ENCODE peak calls at places on chromosome 14, in six cellular contexts. A, G, S, Y, O and N are unnamed samples.
A peak's percentile ranks its signal among the peaks of the same experiment; 100 is the strongest.

GRCh38 chr14:71452535-71452934 is 479.7 kb upstream of the RGS6 start:
- DNase-seq in A (no peak), Y (no peak), S (no peak), O (no peak), G (no peak), N (no peak)

GRCh38 chr14:25121342-25122129 is 71.6 kb upstream of the STXBP6 start:
- DNase-seq in O (peak; percentile 21), S (no peak), Y (no peak), G (no peak), A (no peak), N (no peak)

GRCh38 chr14:24710403-24711063 is 76.5 kb upstream of the GZMB start:
- DNase-seq in O (peak; percentile 5), A (peak; percentile 52), Y (peak; percentile 44), S (peak; percentile 61), G (peak; percentile 82), N (peak; percentile 2)

GRCh38 chr14:24057867-24058259 is 6.1 kb downstream of the CARMIL3 start:
- DNase-seq in S (no peak), A (peak; percentile 9), G (no peak), Y (no peak), O (no peak), N (no peak)

GRCh38 chr14:89137514-89138163 is 279.4 kb downstream of the FOXN3 start:
- DNase-seq in Y (no peak), G (no peak), O (peak; percentile 82), A (peak; percentile 38), S (no peak), N (peak; percentile 81)

GRCh38 chr14:71758198-71758955 is 173.9 kb upstream of the RGS6 start:
- DNase-seq in G (no peak), Y (no peak), O (no peak), S (peak; percentile 25), A (no peak), N (no peak)

GRCh38 chr14:91281346-91281745 is 36.8 kb upstream of the GPR68 start:
- DNase-seq in S (no peak), A (no peak), Y (no peak), G (no peak), O (no peak), N (no peak)

GRCh38 chr14:69632154-69632553 is 20.8 kb downstream of the SUSD6 start:
- DNase-seq in Y (no peak), O (no peak), A (no peak), S (no peak), G (no peak), N (no peak)

GRCh38 chr14:82125963-82126362 is 592.3 kb upstream of the SEL1L start:
- DNase-seq in G (peak; percentile 74), O (no peak), A (peak; percentile 41), Y (no peak), S (no peak), N (no peak)

GRCh38 chr14:76330411-76331327 is 45.3 kb upstream of the ESRRB start:
- DNase-seq in S (no peak), O (no peak), Y (no peak), A (no peak), G (no peak), N (no peak)

GRCh38 chr14:38125484-38125912 is 82.2 kb upstream of the SSTR1 start:
- DNase-seq in A (peak; percentile 24), Y (no peak), S (peak; percentile 92), O (no peak), G (no peak), N (no peak)

GRCh38 chr14:103401223-103402214 is 16.3 kb downstream of the MARK3 start:
- DNase-seq in O (no peak), G (peak; percentile 40), Y (no peak), A (no peak), S (no peak), N (peak; percentile 71)

GRCh38 chr14:65359503-65359902 is 53.0 kb upstream of the FUT8 start:
- DNase-seq in O (no peak), G (no peak), Y (no peak), S (peak; percentile 48), A (no peak), N (no peak)

GRCh38 chr14:78123650-78124253 is 46.4 kb upstream of the NRXN3 start:
- DNase-seq in G (no peak), Y (no peak), A (no peak), O (no peak), S (no peak), N (no peak)

GRCh38 chr14:61749867-61750266 is 12.4 kb upstream of the SNAPC1 start:
- DNase-seq in G (no peak), S (no peak), O (no peak), Y (peak; percentile 44), A (no peak), N (no peak)

GRCh38 chr14:69375182-69375581 is 22.9 kb downstream of the ERH start:
- DNase-seq in O (no peak), S (no peak), G (no peak), Y (no peak), A (no peak), N (no peak)

GRCh38 chr14:104729835-104730181 is 5.8 kb downstream of the ADSS1 start:
- DNase-seq in G (no peak), S (no peak), Y (no peak), A (no peak), O (no peak), N (no peak)

GRCh38 chr14:104732355-104732804 is 8.4 kb downstream of the ADSS1 start:
- DNase-seq in A (peak; percentile 72), Y (peak; percentile 90), S (no peak), G (no peak), O (no peak), N (no peak)

GRCh38 chr14:104730504-104730903 is 6.5 kb downstream of the ADSS1 start:
- DNase-seq in O (no peak), S (no peak), G (no peak), Y (no peak), A (no peak), N (no peak)

GRCh38 chr14:104731925-104732294 is 7.9 kb downstream of the ADSS1 start:
- DNase-seq in G (no peak), O (no peak), S (no peak), Y (no peak), A (no peak), N (no peak)

GRCh38 chr14:104731249-104731924 is 7.4 kb downstream of the ADSS1 start:
- DNase-seq in Y (no peak), A (no peak), O (no peak), S (peak; percentile 25), G (no peak), N (no peak)
- H3K4me3 ChIP-seq in Y (no peak overlapping the region), A (no peak overlapping the region), O (no peak overlapping the region), S (no peak overlapping the region), G (no peak overlapping the region), N (no peak overlapping the region)

DNA sequence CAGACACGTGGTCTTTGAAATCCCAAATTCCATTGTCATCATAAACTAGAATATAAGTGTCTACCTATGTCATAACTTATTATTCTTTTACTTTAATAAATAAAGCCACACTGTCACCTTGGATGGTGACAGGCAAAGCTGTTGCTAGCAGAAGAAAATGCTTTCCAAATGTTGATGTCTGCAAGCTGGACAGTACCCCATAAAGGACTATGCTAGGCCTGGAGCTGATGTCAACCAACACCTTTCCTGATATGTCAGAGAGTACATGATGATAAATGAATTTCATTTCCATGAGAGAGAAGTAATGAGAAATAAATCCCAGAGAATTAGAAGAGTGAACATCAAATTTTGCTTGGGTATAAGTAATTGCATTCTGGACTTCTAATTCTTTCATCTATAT is 17.4 kb upstream of the SRP54 start:
- DNase-seq in S (no peak), O (no peak), G (no peak), Y (no peak), A (no peak), N (no peak)
- TF ChIP-seq CTCF in S (no peak), O (no peak), G (no peak), Y (no peak), A (no peak), N (no peak)

DNA sequence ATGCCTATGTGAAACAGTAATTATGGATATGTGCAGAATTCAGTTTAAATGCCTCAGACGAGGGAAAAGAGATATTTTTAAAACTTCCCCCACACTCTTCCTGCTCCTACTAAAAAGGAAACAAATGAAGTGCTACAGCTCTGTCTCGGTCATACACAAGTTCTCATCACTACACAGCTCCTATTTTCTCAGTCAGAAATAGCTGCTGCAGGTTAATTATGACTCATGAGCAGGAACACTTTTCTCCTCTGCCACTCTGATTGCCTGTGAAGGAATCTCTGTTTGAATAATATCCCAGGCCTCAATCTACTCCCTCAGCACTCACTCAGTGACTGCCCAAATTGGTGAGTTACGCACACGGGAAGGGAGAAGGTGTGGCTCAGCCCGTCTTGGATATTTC is 703.6 kb upstream of the FLRT2 start:
- DNase-seq in O (peak; percentile 18), S (no peak), A (no peak), Y (no peak), G (no peak), N (no peak)
- H3K4me3 ChIP-seq in O (no peak overlapping the region), S (no peak overlapping the region), A (no peak overlapping the region), Y (no peak overlapping the region), G (no peak overlapping the region), N (no peak overlapping the region)

DNA sequence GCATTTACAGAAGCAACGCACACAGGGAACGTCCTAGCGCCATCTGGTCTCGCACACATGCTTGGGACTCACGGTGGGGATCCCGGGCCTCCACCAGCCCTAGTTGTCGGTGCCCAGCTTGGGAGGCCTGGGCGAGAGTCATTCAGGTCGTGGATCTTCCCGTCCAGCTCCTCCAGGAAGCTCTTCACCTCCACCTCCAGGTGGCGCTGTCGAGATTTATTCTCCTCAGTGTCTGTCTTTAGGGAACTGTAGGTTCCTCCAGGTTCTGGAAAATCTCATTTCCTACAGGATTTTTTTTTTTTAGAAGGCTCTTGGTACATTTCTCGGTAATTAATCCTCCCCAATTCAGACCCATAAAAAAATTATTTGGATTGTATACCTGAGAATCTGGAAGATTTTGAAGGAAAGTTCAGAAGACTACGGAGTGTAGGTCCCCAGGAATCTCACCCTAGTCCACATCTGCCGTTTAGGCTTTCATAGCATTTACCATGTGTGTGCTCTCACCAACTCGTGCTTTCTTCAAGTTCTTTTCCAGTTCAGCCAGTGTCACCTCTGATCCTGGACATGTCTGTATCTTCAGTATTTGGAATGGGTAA is 910.0 kb downstream of the TMEM121 start:
- DNase-seq in S (peak; percentile 42), A (peak; percentile 20), G (peak; percentile 76), Y (peak; percentile 35), O (no peak), N (no peak)
- TF ChIP-seq CTCF in S (peak; percentile 65), A (peak; percentile 32), G (peak; percentile 48), Y (peak; percentile 29), O (peak; percentile 9), N (no peak)